ENCODE peak calls at places on chromosomes 12 and 14, in six cellular contexts. L is upper lobe of right lung, O is AG09309, I is Right ventricle myocardium superior, E is heart left ventricle, Q is putamen. N is an unnamed sample.
A peak's percentile ranks its signal among the peaks of the same experiment; 100 is the strongest.

GRCh38 chr14:29518335-29518734 is 409.3 kb downstream of the PRKD1 start:
- DNase-seq in L (no peak), O (no peak), I (no peak), E (no peak), Q (peak; percentile 17), N (no peak)

GRCh38 chr12:50232206-50232605 is 51.1 kb downstream of the LIMA1 start:
- DNase-seq in L (no peak), O (no peak), I (no peak), E (no peak), Q (no peak), N (no peak)

GRCh38 chr12:46661161-46661845 is 164.5 kb downstream of the SLC38A4 start:
- DNase-seq in L (no peak), O (peak; percentile 71), I (no peak), E (peak; percentile 29), Q (peak; percentile 53), N (peak; percentile 91)

GRCh38 chr14:101086926-101087325 is 183.4 kb upstream of the RTL1 start:
- DNase-seq in L (peak; percentile 34), O (no peak), I (no peak), E (no peak), Q (no peak), N (no peak)

GRCh38 chr14:51783765-51784164 is 76.6 kb upstream of the GNG2 start:
- DNase-seq in L (no peak), O (peak; percentile 33), I (no peak), E (no peak), Q (no peak), N (no peak)

GRCh38 chr14:26531894-26532293 is 65.9 kb downstream of the NOVA1 start:
- DNase-seq in L (no peak), O (no peak), I (no peak), E (no peak), Q (no peak), N (no peak)

GRCh38 chr12:64611430-64612286 is 1.4 kb downstream of the RASSF3 start:
- DNase-seq in L (peak; percentile 77), O (no peak), I (peak; percentile 70), E (peak; percentile 39), Q (no peak), N (no peak)

GRCh38 chr12:28711411-28711810 is 437.7 kb upstream of the FAR2 start:
- DNase-seq in L (no peak), O (no peak), I (no peak), E (no peak), Q (no peak), N (no peak)

GRCh38 chr12:49880756-49881390 is 22.8 kb downstream of the FAIM2 start:
- DNase-seq in L (no peak), O (no peak), I (no peak), E (no peak), Q (no peak), N (no peak)

N was measured in pulmonary artery endothelial cell.